ENCODE peak calls at places on chromosomes 5 and 9, in five cellular contexts. X is spleen, T is HCT116, Y is tibial nerve, J is H1. K is an unnamed sample. For H3K4me1, the result is how much of the 10 kb centered on the place peaks cover.

GRCh38 chr5:78574157-78574673 is 74.4 kb downstream of the LHFPL2 start:
- DNase-seq in X (no peak), Y (no peak), T (no peak), J (no peak), K (no peak)

GRCh38 chr5:113546711-113547159 is 33.2 kb downstream of the YTHDC2 start:
- DNase-seq in T (no peak), X (no peak), Y (no peak), J (no peak), K (no peak)

GRCh38 chr9:131593255-131593820 is 48.0 kb downstream of the PRRT1B start:
- DNase-seq in X (no peak), Y (no peak), T (no peak), J (no peak), K (no peak)

GRCh38 chr9:89635816-89636215 is 31.0 kb downstream of the GADD45G start:
- DNase-seq in T (no peak), J (no peak), Y (no peak), X (no peak), K (peak)

GRCh38 chr5:50867140-50867539 is 200.7 kb downstream of the PARP8 start:
- DNase-seq in Y (no peak), T (no peak), J (no peak), X (no peak), K (no peak)

GRCh38 chr5:78927657-78928282 is 57.3 kb downstream of the ARSB start:
- DNase-seq in Y (no peak), J (peak), T (peak), X (no peak), K (no peak)

GRCh38 chr5:16673241-16673998 is 56.6 kb upstream of the RETREG1 start:
- DNase-seq in T (no peak), Y (no peak), X (no peak), J (no peak), K (no peak)

GRCh38 chr5:55427157-55427556 is 107.6 kb downstream of the PLPP1 start:
- DNase-seq in X (no peak), T (no peak), Y (no peak), J (no peak), K (peak)

GRCh38 chr5:2163940-2164490 is 281.3 kb upstream of the IRX4 start:
- DNase-seq in X (peak), Y (no peak), J (no peak), T (no peak), K (no peak)
- TF ChIP-seq POLR2A in X (no peak), Y (no peak), J (no peak), T (no peak), K (no peak)

DNA sequence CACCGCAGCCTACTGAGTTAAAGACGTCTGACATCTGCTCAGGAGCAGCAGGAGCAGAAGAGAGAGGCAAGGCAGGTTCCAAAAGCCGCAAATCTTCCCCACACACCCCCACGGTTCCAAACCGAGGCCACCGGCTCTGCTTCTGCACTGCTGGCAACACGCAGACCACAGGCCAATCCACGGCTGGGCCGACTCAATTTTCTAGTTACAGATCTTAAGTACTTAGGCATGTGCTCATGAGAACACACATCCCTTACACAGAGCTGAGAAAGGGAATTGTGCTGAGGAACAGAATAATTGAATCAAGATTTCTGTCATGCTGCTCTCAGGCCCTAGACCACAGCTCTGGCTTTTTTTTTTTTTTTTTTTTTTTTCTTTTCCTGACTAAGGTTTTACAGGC is 32.6 kb downstream of the PAX5 start:
- DNase-seq in X (no peak), J (no peak), Y (no peak), T (no peak), K (no peak)
- H3K4me1 ChIP-seq in X (half or more), J (under half), Y (under half), T (under half), K (under half)

DNA sequence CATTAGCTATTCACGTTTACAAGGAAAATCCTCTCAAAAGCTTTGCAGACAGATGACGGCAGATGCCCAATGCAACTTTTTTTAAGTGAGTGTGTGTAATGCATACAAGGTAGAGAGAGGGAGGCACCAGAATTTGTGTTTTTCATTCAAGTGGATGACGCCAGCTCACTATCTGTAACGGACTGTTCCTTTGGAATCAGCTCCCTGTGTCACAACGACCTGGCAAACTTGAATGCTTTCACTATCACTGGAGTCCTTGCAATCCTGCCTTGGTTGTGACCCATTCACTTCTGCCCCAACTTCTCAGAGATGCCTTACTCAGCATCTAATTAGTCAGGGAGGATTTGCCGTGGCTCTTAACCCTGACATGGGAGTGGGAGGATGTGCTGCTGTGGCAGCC is 148.5 kb downstream of the BNC2 start:
- DNase-seq in J (no peak), X (no peak), Y (peak), T (no peak), K (peak)
- H3K4me3 ChIP-seq in J (no peak), X (no peak), Y (no peak), T (no peak), K (peak)

GRCh38 chr5:178147406-178147805 is 6.3 kb downstream of the NHP2 start:
- DNase-seq in Y (no peak), T (no peak), J (no peak), X (peak), K (no peak)
- TF ChIP-seq POLR2A in Y (no peak), T (no peak), J (no peak), X (no peak), K (no peak)

GRCh38 chr9:96140401-96141180 is 161.4 kb downstream of the HSD17B3 start:
- DNase-seq in X (no peak), T (no peak), Y (no peak), J (no peak), K (no peak)
- H3K4me1 ChIP-seq in X (half or more), T (under half), Y (half or more), J (under half), K (under half)

GRCh38 chr5:112419050-112419595 is at the start of gene EPB41L4A:
- DNase-seq in Y (no peak), T (no peak), X (peak), J (no peak), K (no peak)
- H3K4me3 ChIP-seq in Y (peak), T (peak), X (peak), J (peak), K (peak)

DNA sequence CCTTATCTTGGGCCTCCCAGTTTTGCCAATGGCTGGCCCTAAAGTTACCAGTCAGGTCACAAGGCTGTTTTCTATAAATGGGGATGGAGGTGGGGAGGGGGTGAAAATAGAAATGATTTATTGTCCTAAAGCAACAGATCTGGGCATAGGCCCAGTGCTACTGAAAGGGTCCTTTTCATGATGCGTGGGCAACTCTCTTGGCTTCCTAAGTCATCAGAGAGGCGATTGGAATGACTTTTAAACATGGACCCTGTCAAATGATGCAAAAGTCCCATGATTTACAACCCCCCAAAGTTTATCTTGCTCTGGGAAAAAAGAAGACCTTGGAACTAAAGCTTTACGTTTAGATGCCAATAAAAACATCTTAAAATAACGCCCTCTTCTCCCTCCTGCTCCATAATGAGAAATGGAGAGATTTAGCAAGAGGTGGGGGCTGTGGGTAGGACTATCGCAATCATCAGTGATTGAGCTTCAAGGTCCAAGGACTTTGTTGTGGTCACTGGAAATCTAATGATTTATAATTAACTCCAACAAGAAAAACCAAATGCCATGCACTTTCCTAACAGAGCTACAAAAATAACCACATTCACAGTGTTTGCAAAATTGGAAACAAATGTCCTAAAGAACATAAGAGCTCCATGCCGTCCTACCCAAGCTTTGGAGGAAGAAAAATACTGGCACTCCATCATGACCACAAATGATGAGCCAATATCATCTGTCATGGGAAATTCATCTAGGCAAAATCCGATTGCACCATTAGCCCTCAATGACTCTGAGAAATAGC is 167.5 kb upstream of the CLINT1 start:
- DNase-seq in T (no peak), J (no peak), Y (no peak), X (no peak), K (peak)
- TF ChIP-seq POLR2A in T (no peak), J (no peak), Y (no peak), X (no peak), K (no peak)

DNA sequence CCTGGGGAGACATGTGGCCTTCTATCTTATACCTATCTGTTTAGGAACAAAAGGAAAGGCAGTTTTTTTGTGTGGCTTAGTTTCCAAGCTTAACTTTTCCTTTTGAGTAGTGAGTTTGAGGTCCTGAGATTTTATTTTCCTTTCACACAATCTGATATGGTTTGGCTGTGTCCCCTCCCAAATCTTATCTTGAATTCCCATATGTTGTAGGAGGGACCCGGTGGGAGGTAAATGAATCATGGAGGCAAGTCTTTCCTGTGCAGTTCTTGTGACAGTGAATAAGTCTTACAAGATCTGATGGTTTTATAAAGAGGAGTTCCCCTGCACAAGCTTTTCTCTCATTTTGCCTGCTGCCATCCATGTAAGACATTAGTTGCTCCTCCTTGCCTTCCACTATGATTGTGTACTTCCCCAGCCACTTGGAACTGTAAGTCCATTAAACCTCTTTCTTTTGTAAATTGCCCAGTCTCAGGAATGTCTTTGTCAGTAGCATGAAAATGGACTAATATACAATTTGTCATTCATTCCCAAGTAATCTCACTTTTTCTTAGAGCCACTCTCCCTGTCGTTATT is 4.7 kb upstream of the CLTB start:
- DNase-seq in X (no peak), Y (no peak), J (no peak), T (no peak), K (no peak)
- H3K4me1 ChIP-seq in X (under half), Y (under half), J (under half), T (under half), K (under half)

K was measured in gastrocnemius medialis.